ENCODE peak calls at places on chromosomes 3 and 15, in four cellular contexts. O is body of pancreas; C is IMR-90; J is CD8-positive, alpha-beta memory T cell. K is an unnamed sample.

GRCh38 chr15:29888651-29889050 is 66.4 kb upstream of the TJP1 start:
- DNase-seq in O (no peak), C (peak; percentile 77), J (no peak), K (no peak)

GRCh38 chr3:186600896-186601295 is 12.0 kb upstream of the AHSG start:
- DNase-seq in O (no peak), C (no peak), J (no peak), K (no peak)

GRCh38 chr3:22421589-22421988 is 670.6 kb upstream of the ZNF385D start:
- DNase-seq in O (no peak), C (no peak), J (no peak), K (no peak)

GRCh38 chr15:68031406-68031805 is 22.7 kb upstream of the PIAS1 start:
- DNase-seq in O (no peak), C (no peak), J (no peak), K (no peak)

GRCh38 chr3:136624894-136625815 is 127.0 kb downstream of the STAG1 start:
- DNase-seq in O (peak; percentile 51), C (no peak), J (no peak), K (peak; percentile 24)

GRCh38 chr15:78216276-78217229 is 17.8 kb downstream of the ACSBG1 start:
- DNase-seq in O (peak; percentile 99), C (no peak), J (no peak), K (peak; percentile 63)

GRCh38 chr15:80034633-80035032 is 24.8 kb upstream of the ZFAND6 start:
- DNase-seq in O (no peak), C (no peak), J (no peak), K (no peak)

GRCh38 chr3:101038880-101039279 is 45.7 kb upstream of the ABI3BP start:
- DNase-seq in O (no peak), C (no peak), J (no peak), K (no peak)

GRCh38 chr15:74352393-74352910 is 15.0 kb downstream of the CYP11A1 start:
- DNase-seq in O (no peak), C (no peak), J (no peak), K (no peak)

GRCh38 chr3:24680214-24680967 is 185.7 kb upstream of the THRB start:
- DNase-seq in O (peak; percentile 75), C (no peak), J (no peak), K (peak; percentile 62)

GRCh38 chr3:58173029-58173669 is 37.6 kb downstream of the DNASE1L3 start:
- DNase-seq in O (no peak), C (no peak), J (no peak), K (no peak)

GRCh38 chr3:70979983-70980645 is 603.4 kb downstream of the FOXP1 start:
- DNase-seq in O (no peak), C (peak; percentile 35), J (no peak), K (no peak)

GRCh38 chr3:69510481-69511031 is 124.7 kb upstream of the FRMD4B start:
- DNase-seq in O (no peak), C (no peak), J (no peak), K (no peak)

GRCh38 chr3:163785693-163786092 is 1292.6 kb downstream of the SI start:
- DNase-seq in O (no peak), C (no peak), J (no peak), K (no peak)

GRCh38 chr3:139281512-139282196 is 62.2 kb upstream of the MRPS22 start:
- DNase-seq in O (no peak), C (no peak), J (no peak), K (no peak)

GRCh38 chr3:37054370-37054769 is 61.1 kb downstream of the MLH1 start:
- DNase-seq in O (no peak), C (peak; percentile 46), J (no peak), K (no peak)

GRCh38 chr15:25237291-25237978 is 201.4 kb downstream of the UBE3A start:
- DNase-seq in O (no peak), C (no peak), J (no peak), K (no peak)

GRCh38 chr15:25236143-25236860 is 202.5 kb downstream of the UBE3A start:
- DNase-seq in O (no peak), C (no peak), J (no peak), K (no peak)

GRCh38 chr15:25235391-25235790 is 203.4 kb downstream of the UBE3A start:
- DNase-seq in O (no peak), C (no peak), J (no peak), K (no peak)

GRCh38 chr15:25238126-25238525 is 200.7 kb downstream of the UBE3A start:
- DNase-seq in O (no peak), C (no peak), J (no peak), K (no peak)

GRCh38 chr15:25236861-25237155 is 202.0 kb downstream of the UBE3A start:
- DNase-seq in O (no peak), C (no peak), J (no peak), K (no peak)
- H3K9me3 ChIP-seq in O (no peaks in the 10 kb centered on the region), C (peaks cover 74% of the 10 kb centered on the region), J (no peaks in the 10 kb centered on the region), K (no peaks in the 10 kb centered on the region)

DNA sequence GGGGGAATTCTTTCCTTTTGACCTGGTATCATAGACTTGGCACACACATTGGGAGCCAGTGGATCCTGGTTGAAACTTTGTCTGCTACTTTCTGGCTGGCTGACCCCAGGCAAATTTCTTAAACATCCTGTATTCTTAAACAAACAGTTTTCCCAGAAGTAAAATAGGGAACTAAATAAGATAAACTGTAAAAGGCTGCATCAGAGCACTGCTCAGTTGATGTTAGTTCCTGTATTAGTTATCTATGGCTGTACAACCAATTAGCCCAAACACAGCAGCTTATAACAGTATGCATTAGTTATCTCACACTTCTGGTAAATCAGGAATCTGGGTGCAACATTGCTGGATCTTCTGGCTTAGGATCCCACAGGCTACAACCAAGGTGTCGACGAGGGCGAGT is 73.1 kb upstream of the SLCO3A1 start:
- DNase-seq in O (no peak), C (no peak), J (no peak), K (no peak)
- H3K27me3 ChIP-seq in O (no peaks in the 10 kb centered on the region), C (no peaks in the 10 kb centered on the region), J (no peaks in the 10 kb centered on the region), K (no peaks in the 10 kb centered on the region)

DNA sequence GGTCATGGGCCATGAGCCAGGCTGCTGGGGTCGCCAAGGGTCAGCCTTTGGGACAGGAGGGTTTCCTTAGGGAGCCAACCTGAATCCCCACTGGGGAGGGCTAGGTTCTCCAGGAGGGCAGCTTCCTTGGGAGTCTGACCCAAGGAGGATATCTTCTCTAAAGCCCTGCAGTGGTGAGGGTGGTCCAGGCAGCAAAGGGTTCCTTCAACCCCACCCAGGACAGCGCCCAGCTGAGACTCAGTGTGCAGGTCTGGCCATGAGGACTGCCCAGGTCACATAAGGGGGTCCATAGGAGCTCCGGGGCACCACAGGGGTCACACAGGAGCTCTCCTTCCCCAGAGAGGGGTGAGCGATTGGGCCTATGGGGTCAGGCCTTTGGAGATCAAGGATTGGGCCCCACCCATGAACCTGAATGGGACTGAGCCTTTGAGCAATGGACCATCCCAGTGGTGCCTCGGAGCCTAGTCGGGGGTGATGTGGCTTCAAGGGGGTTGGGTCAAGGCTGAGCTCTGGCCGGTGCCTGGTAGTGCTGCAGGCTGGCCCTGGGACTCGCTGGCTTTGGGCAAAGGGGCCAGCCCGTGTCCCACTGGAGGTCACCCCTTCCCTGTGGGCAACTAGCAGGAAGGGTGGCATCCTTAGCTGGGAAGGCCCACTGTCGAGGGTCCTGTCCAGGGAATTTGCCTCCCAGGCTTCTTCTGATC is 216.5 kb downstream of the SNRPN start:
- DNase-seq in O (peak; percentile 2), C (no peak), J (no peak), K (no peak)
- H3K9me3 ChIP-seq in O (peaks cover 35% of the 10 kb centered on the region), C (peaks cover 42% of the 10 kb centered on the region), J (peaks cover 6% of the 10 kb centered on the region), K (no peaks in the 10 kb centered on the region)

GRCh38 chr3:3778216-3778615 is 21.0 kb upstream of the LRRN1 start:
- DNase-seq in O (no peak), C (no peak), J (no peak), K (no peak)
- H3K27me3 ChIP-seq in O (no peaks in the 10 kb centered on the region), C (no peaks in the 10 kb centered on the region), J (no peaks in the 10 kb centered on the region), K (no peaks in the 10 kb centered on the region)

GRCh38 chr3:75048650-75049049 is 434.2 kb upstream of the CNTN3 start:
- DNase-seq in O (no peak), C (peak; percentile 3), J (no peak), K (no peak)

DNA sequence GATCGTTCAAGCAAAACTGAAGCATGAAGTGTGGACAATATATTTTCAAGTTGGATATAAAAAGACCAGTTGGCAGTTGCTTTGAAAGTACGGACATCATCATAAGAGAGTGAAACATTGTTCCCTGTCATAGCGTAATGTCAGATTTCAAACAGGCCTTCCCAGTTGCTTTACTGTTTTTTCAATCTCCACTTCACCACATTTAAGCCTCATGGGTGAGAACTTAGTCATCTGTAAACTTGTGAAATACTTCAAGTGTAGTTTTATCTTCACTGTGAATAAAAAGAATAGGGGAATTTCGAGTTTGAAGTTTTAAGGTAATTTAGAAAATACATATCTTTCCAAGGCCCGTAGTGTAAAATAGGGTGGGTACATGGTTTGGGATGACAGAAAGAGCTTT is 435.1 kb upstream of the CNTN3 start:
- DNase-seq in O (no peak), C (no peak), J (no peak), K (no peak)
- H3K9me3 ChIP-seq in O (no peaks in the 10 kb centered on the region), C (peaks cover 2% of the 10 kb centered on the region), J (peaks cover 8% of the 10 kb centered on the region), K (no peaks in the 10 kb centered on the region)

K was measured in thyroid gland.